ENCODE peak calls at places on chromosomes 11 and 22, in six cellular contexts. J is effector memory CD4-positive, alpha-beta T cell; W is esophagus muscularis mucosa; N is GM23248; E is WERI-Rb-1; C is ascending aorta. B is an unnamed sample.
A peak's percentile ranks its signal among the peaks of the same experiment; 100 is the strongest.

GRCh38 chr11:36540998-36541397 is 26.8 kb upstream of the RAG1 start:
- DNase-seq in J (no peak), W (no peak), N (peak; percentile 68), E (peak; percentile 39), C (no peak), B (peak; percentile 61)

GRCh38 chr11:43676933-43677332 is 3.6 kb upstream of the HSD17B12 start:
- DNase-seq in J (no peak), W (no peak), N (no peak), E (no peak), C (no peak), B (no peak)

GRCh38 chr11:108734956-108735559 is 70.2 kb downstream of the DDX10 start:
- DNase-seq in J (no peak), W (no peak), N (peak; percentile 24), E (no peak), C (no peak), B (peak; percentile 19)

GRCh38 chr11:23856654-23857053 is 640.2 kb upstream of the LUZP2 start:
- DNase-seq in J (no peak), W (no peak), N (peak; percentile 60), E (no peak), C (no peak), B (no peak)

GRCh38 chr11:93986716-93987115 is 34.4 kb upstream of the HEPHL1 start:
- DNase-seq in J (no peak), W (no peak), N (peak; percentile 46), E (no peak), C (no peak), B (no peak)

GRCh38 chr11:3952715-3953114 is 97.3 kb downstream of the STIM1 start:
- DNase-seq in J (no peak), W (no peak), N (no peak), E (no peak), C (no peak), B (no peak)

GRCh38 chr11:92870241-92870826 is 99.1 kb upstream of the MTNR1B start:
- DNase-seq in J (no peak), W (no peak), N (peak; percentile 33), E (no peak), C (no peak), B (no peak)

GRCh38 chr11:70443043-70444030 is 45.0 kb downstream of the CTTN start:
- DNase-seq in J (no peak), W (no peak), N (no peak), E (peak; percentile 59), C (no peak), B (no peak)

GRCh38 chr11:22702022-22702421 is 35.6 kb downstream of the GAS2 start:
- DNase-seq in J (no peak), W (no peak), N (no peak), E (no peak), C (no peak), B (no peak)

GRCh38 chr22:44108076-44108475 is 72.6 kb upstream of the PARVG start:
- DNase-seq in J (no peak), W (no peak), N (peak; percentile 13), E (peak; percentile 79), C (no peak), B (peak; percentile 55)

GRCh38 chr11:114346709-114347141 is 50.5 kb downstream of the NNMT start:
- DNase-seq in J (no peak), W (no peak), N (no peak), E (no peak), C (no peak), B (no peak)

GRCh38 chr11:72924568-72925190 is 110.5 kb downstream of the ATG16L2 start:
- DNase-seq in J (no peak), W (no peak), N (peak; percentile 68), E (no peak), C (no peak), B (no peak)

GRCh38 chr11:44912270-44912987 is 38.3 kb downstream of the TP53I11 start:
- DNase-seq in J (no peak), W (no peak), N (no peak), E (no peak), C (no peak), B (no peak)

GRCh38 chr11:65814960-65815565 is 18.7 kb upstream of the SNX32 start:
- DNase-seq in J (no peak), W (no peak), N (no peak), E (no peak), C (no peak), B (no peak)

GRCh38 chr22:35172452-35172851 is 84.8 kb upstream of the HMGXB4 start:
- DNase-seq in J (no peak), W (peak; percentile 79), N (no peak), E (peak; percentile 59), C (no peak), B (no peak)

DNA sequence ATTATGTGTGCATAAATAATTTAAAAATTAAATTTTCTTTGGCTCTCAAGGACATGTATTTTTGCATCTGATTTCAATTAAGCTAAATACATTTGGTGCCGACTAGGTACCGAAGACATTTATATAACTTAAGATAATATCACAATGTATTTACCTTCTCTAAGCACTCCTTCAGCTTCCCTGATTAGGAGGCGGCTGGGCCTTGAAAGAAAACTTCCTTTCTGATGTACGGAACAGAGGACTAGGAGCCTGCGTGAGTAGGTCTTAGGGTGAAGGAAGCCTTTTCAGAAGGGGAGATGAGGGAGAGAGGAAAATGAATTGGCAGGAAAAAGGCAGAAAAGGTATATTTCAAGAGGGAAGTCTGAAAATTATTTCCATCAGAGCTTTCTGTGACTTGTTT is 28.7 kb upstream of the DDX6 start:
- DNase-seq in J (no peak), W (no peak), N (no peak), E (no peak), C (peak; percentile 54), B (no peak)
- H3K27ac ChIP-seq in J (no peak overlapping the region), W (peak overlapping the region; percentile 77), N (no peak overlapping the region), E (no peak overlapping the region), C (peak overlapping the region; percentile 46), B (no peak overlapping the region)

GRCh38 chr11:95682552-95682951 is 107.0 kb downstream of the FAM76B start:
- DNase-seq in J (no peak), W (no peak), N (peak; percentile 82), E (no peak), C (no peak), B (no peak)
- H3K27ac ChIP-seq in J (no peak overlapping the region), W (no peak overlapping the region), N (peak overlapping the region; percentile 20), E (no peak overlapping the region), C (no peak overlapping the region), B (no peak overlapping the region)

DNA sequence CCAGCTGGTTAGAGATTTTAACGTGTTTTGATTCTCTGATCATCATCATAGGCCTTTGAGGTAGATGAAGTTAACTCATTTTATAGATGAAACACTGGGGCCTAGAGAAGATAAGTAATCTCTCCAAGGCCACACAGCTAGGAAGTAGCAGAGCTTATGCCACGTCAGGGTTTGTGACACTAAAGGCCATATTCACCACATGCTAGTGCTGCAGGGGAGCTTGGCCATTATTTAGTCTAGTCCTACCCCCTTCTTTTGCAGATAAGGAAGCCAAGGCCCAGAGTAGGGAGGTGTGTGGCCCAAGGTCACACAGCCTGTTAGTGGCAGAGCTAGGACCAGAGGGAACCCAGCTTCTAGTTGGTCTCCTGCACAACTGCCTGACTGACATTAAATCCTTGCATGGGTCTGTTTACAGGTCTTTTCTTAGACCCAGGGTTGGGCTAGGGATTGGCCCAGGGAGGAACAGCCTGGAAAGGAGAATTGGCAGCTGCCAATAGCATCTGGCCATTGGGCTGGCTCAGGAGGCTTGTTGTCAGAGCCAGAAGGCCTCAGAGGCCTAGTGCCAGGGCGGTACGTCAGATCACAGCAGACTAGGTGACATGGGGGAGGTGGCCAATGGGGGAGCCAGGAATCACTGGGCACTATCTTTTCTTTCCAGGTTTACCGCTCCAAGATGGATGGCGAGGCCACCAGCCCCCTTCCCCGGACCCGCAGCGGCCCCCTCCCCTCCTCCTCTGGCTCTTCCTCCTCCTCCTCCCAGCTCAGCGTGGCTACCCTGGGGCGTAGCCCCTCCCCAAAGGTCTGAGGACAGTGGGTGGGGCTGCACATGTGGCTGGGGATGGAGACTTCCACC is 36.0 kb downstream of the PHLDB1 start:
- DNase-seq in J (no peak), W (no peak), N (no peak), E (no peak), C (no peak), B (no peak)
- H3K27ac ChIP-seq in J (no peak overlapping the region), W (no peak overlapping the region), N (no peak overlapping the region), E (no peak overlapping the region), C (no peak overlapping the region), B (no peak overlapping the region)

GRCh38 chr11:126188332-126189108 is 22.9 kb downstream of the RPUSD4 start:
- DNase-seq in J (no peak), W (no peak), N (no peak), E (no peak), C (no peak), B (no peak)

GRCh38 chr11:126189109-126189929 is 22.1 kb downstream of the RPUSD4 start:
- DNase-seq in J (no peak), W (no peak), N (no peak), E (no peak), C (no peak), B (no peak)

GRCh38 chr11:126185200-126186030 is 26.0 kb downstream of the RPUSD4 start:
- DNase-seq in J (no peak), W (no peak), N (no peak), E (no peak), C (no peak), B (no peak)

GRCh38 chr11:126186708-126187481 is 24.6 kb downstream of the RPUSD4 start:
- DNase-seq in J (no peak), W (no peak), N (peak; percentile 18), E (peak; percentile 22), C (no peak), B (peak; percentile 34)

DNA sequence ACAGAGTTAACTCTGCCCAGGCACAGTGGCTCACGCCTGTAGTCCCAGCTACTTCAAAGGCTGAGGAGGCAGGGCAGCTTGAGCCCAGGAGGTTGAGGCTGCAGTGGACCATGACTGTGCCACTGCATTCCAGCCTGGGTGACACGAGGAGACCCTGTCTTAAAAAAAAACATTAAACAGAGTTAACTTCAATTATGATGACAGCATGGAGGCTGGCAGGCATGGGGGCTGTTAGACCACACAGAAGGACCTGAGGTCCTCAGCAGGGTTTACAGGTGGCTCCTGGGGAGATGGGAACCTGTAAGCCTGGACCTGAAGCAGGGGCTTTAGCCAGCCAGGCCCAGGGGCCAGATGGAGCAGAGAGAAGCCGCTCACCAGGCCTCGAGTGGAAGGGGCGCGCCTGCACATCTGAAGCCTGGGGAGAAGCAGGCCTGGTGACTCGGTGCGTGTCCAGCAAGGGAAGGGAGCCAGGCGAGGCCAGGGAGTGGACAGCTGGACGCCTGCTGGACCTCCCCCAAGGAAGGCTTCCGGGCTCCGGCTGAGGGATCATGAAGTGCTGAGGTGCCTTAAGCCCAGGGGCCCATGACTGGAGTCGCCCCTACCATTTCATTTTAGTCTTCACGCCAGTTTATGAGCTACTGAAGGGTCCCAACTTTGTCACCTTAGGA is 25.3 kb downstream of the RPUSD4 start:
- DNase-seq in J (no peak), W (no peak), N (no peak), E (peak; percentile 41), C (no peak), B (no peak)
- H3K27ac ChIP-seq in J (no peak overlapping the region), W (no peak overlapping the region), N (no peak overlapping the region), E (peak overlapping the region; percentile 50), C (no peak overlapping the region), B (no peak overlapping the region)

DNA sequence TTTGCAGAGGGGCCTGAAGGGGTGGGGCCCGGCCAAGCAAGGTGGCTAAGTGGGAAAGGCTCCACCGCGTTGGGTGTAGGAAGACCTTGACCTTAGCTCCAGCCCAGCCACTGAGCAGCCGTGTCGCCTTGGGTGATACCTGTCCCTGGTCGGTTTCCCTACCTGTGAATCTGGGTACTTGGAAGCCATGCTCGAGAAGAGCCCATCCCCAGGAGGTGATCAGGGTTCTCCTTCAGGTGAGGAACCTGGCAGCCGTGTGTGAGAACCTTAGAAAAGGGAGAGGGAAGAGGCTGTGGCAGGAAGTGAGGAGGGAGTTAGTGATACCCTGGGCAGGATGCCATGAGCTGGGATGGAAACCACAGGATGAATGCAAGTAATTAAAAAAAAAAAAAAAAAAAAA is 21.6 kb downstream of the PPARA start:
- DNase-seq in J (no peak), W (no peak), N (peak; percentile 91), E (no peak), C (peak; percentile 56), B (no peak)
- H3K27ac ChIP-seq in J (no peak overlapping the region), W (no peak overlapping the region), N (peak overlapping the region; percentile 52), E (peak overlapping the region; percentile 46), C (no peak overlapping the region), B (no peak overlapping the region)

GRCh38 chr11:98365185-98365584 is 655.6 kb upstream of the CNTN5 start:
- DNase-seq in J (no peak), W (no peak), N (no peak), E (no peak), C (no peak), B (no peak)
- H3K27ac ChIP-seq in J (no peak overlapping the region), W (no peak overlapping the region), N (no peak overlapping the region), E (no peak overlapping the region), C (no peak overlapping the region), B (no peak overlapping the region)

B was measured in neural progenitor cell.